ENCODE peak calls at places on chromosomes 2 and 18, in four cellular contexts. T is ELR, F is retina, Q is fibroblast of pulmonary artery. B is an unnamed sample.

GRCh38 chr2:172995323-172996244 is 80.1 kb upstream of the MAP3K20 start:
- DNase-seq in T (peak; percentile 85), Q (peak; percentile 95), F (no peak), B (peak; percentile 70)

GRCh38 chr2:106575955-106576354 is 88.8 kb downstream of the CD8B2 start:
- DNase-seq in T (no peak), Q (peak; percentile 80), F (peak; percentile 18), B (peak; percentile 98)

GRCh38 chr2:20669609-20670314 is 2.8 kb downstream of the GDF7 start:
- DNase-seq in F (no peak), T (no peak), Q (no peak), B (no peak)

GRCh38 chr2:120878970-120879369 is 143.3 kb downstream of the GLI2 start:
- DNase-seq in Q (no peak), F (peak; percentile 64), T (no peak), B (no peak)

GRCh38 chr2:7515327-7515726 is 598.1 kb downstream of the RNF144A start:
- DNase-seq in T (no peak), F (no peak), Q (no peak), B (no peak)

GRCh38 chr2:20576598-20577115 is 74.2 kb downstream of the HS1BP3 start:
- DNase-seq in Q (no peak), T (peak; percentile 54), F (no peak), B (no peak)

GRCh38 chr2:68734688-68735525 is at the start of gene ARHGAP25:
- DNase-seq in T (no peak), Q (no peak), F (no peak), B (no peak)

GRCh38 chr2:172772637-172773036 is 37.0 kb downstream of the RAPGEF4 start:
- DNase-seq in F (no peak), T (no peak), Q (peak; percentile 31), B (no peak)

GRCh38 chr18:49608892-49609291 is 47.0 kb downstream of the LIPG start:
- DNase-seq in T (no peak), F (no peak), Q (no peak), B (no peak)

GRCh38 chr2:197504512-197504911 is 4.3 kb downstream of the HSPE1 start:
- DNase-seq in F (no peak), Q (no peak), T (no peak), B (no peak)

GRCh38 chr2:102094917-102095316 is 47.6 kb upstream of the IL1R1 start:
- DNase-seq in Q (peak; percentile 88), F (no peak), T (peak; percentile 94), B (no peak)

GRCh38 chr2:217853301-217853881 is 149.4 kb downstream of the TNS1 start:
- DNase-seq in F (peak; percentile 51), T (peak; percentile 28), Q (peak; percentile 66), B (no peak)

GRCh38 chr2:232898592-232899541 is 28.8 kb downstream of the SNORC start:
- DNase-seq in T (no peak), F (no peak), Q (peak; percentile 97), B (no peak)

GRCh38 chr2:182642328-182642727 is 73.7 kb upstream of the DNAJC10 start:
- DNase-seq in T (peak; percentile 74), Q (peak; percentile 64), F (no peak), B (peak; percentile 29)

GRCh38 chr2:156405586-156405985 is 30.6 kb upstream of the GPD2 start:
- DNase-seq in T (peak; percentile 13), F (no peak), Q (peak; percentile 55), B (no peak)

GRCh38 chr2:114039681-114040080 is 149.8 kb downstream of the ACTR3 start:
- DNase-seq in Q (no peak), T (no peak), F (no peak), B (no peak)

GRCh38 chr2:160741271-160741670 is 247.7 kb upstream of the RBMS1 start:
- DNase-seq in Q (no peak), F (no peak), T (no peak), B (no peak)

GRCh38 chr2:1654696-1655374 is 89.5 kb downstream of the PXDN start:
- DNase-seq in Q (no peak), F (no peak), T (peak; percentile 31), B (no peak)

GRCh38 chr2:12202301-12202700 is 455.9 kb downstream of the LPIN1 start:
- DNase-seq in F (no peak), Q (peak; percentile 90), T (no peak), B (peak; percentile 56)

GRCh38 chr2:124180635-124181034 is 155.5 kb downstream of the CNTNAP5 start:
- DNase-seq in Q (peak; percentile 68), F (no peak), T (no peak), B (no peak)

GRCh38 chr2:149037851-149038250 is 648 bp upstream of the LYPD6B start:
- DNase-seq in F (no peak), Q (no peak), T (no peak), B (peak; percentile 75)

GRCh38 chr2:73770725-73771124 is 9.2 kb downstream of the DUSP11 start:
- DNase-seq in F (no peak), Q (no peak), T (no peak), B (no peak)

GRCh38 chr2:187875271-187875670 is 321.0 kb upstream of the TFPI start:
- DNase-seq in F (no peak), Q (no peak), T (no peak), B (no peak)

GRCh38 chr2:109649736-109650695 is 35.9 kb downstream of the SOWAHC start:
- DNase-seq in Q (no peak), F (no peak), T (no peak), B (no peak)

GRCh38 chr2:26884486-26884885 is 36.6 kb downstream of the DPYSL5 start:
- DNase-seq in Q (no peak), F (peak; percentile 28), T (no peak), B (no peak)

GRCh38 chr2:234071664-234072063 is 21.2 kb downstream of the SPP2 start:
- DNase-seq in Q (no peak), F (no peak), T (no peak), B (no peak)

B was measured in left kidney.